ENCODE peak calls at places on chromosomes 7 and 10, in four cellular contexts. R is C1 segment of cervical spinal cord, Z is stomach, A is GDM1. H is an unnamed sample.

GRCh38 chr10:74976565-74976964 is 134.9 kb upstream of the SAMD8 start:
- DNase-seq in A (no peak), R (no peak), Z (no peak), H (no peak)

GRCh38 chr7:22579961-22580360 is 80.0 kb upstream of the STEAP1B start:
- DNase-seq in R (no peak), Z (no peak), A (no peak), H (no peak)

GRCh38 chr7:140607441-140607989 is 33.1 kb downstream of the DENND2A start:
- DNase-seq in Z (no peak), R (peak; percentile 70), A (no peak), H (peak; percentile 89)

GRCh38 chr10:128883126-128884060 is 583.6 kb upstream of the MGMT start:
- DNase-seq in Z (no peak), R (no peak), A (no peak), H (no peak)

GRCh38 chr10:60978287-60979115 is 34.5 kb upstream of the RHOBTB1 start:
- DNase-seq in A (no peak), Z (no peak), R (no peak), H (no peak)

GRCh38 chr10:22690614-22691431 is 23.6 kb downstream of the PIP4K2A start:
- DNase-seq in Z (no peak), A (no peak), R (no peak), H (no peak)

GRCh38 chr7:2106920-2107319 is 125.8 kb downstream of the MAD1L1 start:
- DNase-seq in Z (no peak), A (no peak), R (no peak), H (peak; percentile 50)

GRCh38 chr7:78607099-78607498 is 808.5 kb downstream of the PHTF2 start:
- DNase-seq in Z (no peak), A (no peak), R (no peak), H (no peak)

GRCh38 chr7:136870799-136871487 is 2.5 kb downstream of the CHRM2 start:
- DNase-seq in R (no peak), A (no peak), Z (no peak), H (peak; percentile 52)

GRCh38 chr10:49622426-49623425 is 8.9 kb downstream of the CHAT start:
- DNase-seq in R (no peak), A (no peak), Z (no peak), H (no peak)

GRCh38 chr10:28939352-28940157 is 262.2 kb downstream of the BAMBI start:
- DNase-seq in A (no peak), Z (peak; percentile 34), R (no peak), H (peak; percentile 57)

GRCh38 chr10:86187840-86188239 is 178.8 kb downstream of the GRID1 start:
- DNase-seq in R (no peak), A (no peak), Z (peak; percentile 14), H (no peak)

GRCh38 chr7:142168746-142169145 is 57.2 kb downstream of the MGAM2 start:
- DNase-seq in A (no peak), Z (no peak), R (no peak), H (no peak)

GRCh38 chr7:55170335-55170734 is 151.5 kb downstream of the EGFR start:
- DNase-seq in Z (no peak), A (no peak), R (no peak), H (no peak)

GRCh38 chr10:92965314-92965713 is 95.3 kb upstream of the CYP26C1 start:
- DNase-seq in R (no peak), Z (no peak), A (no peak), H (no peak)

GRCh38 chr10:17835688-17836087 is 26.5 kb downstream of the MRC1 start:
- DNase-seq in R (no peak), Z (no peak), A (no peak), H (no peak)

GRCh38 chr10:36266923-36267322 is 624.8 kb upstream of the FZD8 start:
- DNase-seq in A (no peak), R (no peak), Z (no peak), H (no peak)

GRCh38 chr10:6044060-6044459 is 18.1 kb downstream of the IL2RA start:
- DNase-seq in Z (no peak), A (no peak), R (no peak), H (no peak)

GRCh38 chr7:4825081-4825480 is 36.7 kb downstream of the PAPOLB start:
- DNase-seq in Z (no peak), A (no peak), R (no peak), H (no peak)

GRCh38 chr7:20786049-20786412 is 655 bp downstream of the SP8 start:
- DNase-seq in Z (no peak), R (no peak), A (no peak), H (no peak)

GRCh38 chr7:105352018-105352612 is 36.6 kb downstream of the SRPK2 start:
- DNase-seq in A (peak; percentile 83), R (peak; percentile 46), Z (peak; percentile 53), H (peak; percentile 86)

GRCh38 chr10:124436191-124436638 is 13.6 kb downstream of the NKX1-2 start:
- DNase-seq in Z (no peak), A (no peak), R (no peak), H (no peak)

GRCh38 chr7:98200364-98200763 is 10.9 kb upstream of the BHLHA15 start:
- DNase-seq in R (no peak), Z (no peak), A (no peak), H (no peak)

GRCh38 chr10:23826399-23826798 is 382.5 kb upstream of the KIAA1217 start:
- DNase-seq in A (peak; percentile 1), R (no peak), Z (no peak), H (no peak)

GRCh38 chr7:135673360-135673706 is 11.0 kb downstream of the STMP1 start:
- DNase-seq in R (no peak), Z (no peak), A (no peak), H (no peak)

GRCh38 chr10:32139223-32140073 is 83.2 kb upstream of the KIF5B start:
- DNase-seq in A (peak; percentile 62), Z (peak; percentile 68), R (peak; percentile 16), H (peak; percentile 81)

GRCh38 chr10:102504976-102505300 is 1.2 kb downstream of the SUFU start:
- DNase-seq in Z (no peak), R (no peak), A (no peak), H (no peak)

GRCh38 chr7:42192851-42193456 is 44.1 kb downstream of the GLI3 start:
- DNase-seq in A (no peak), R (no peak), Z (no peak), H (no peak)

GRCh38 chr10:43817368-43817767 is 168.7 kb upstream of the ZNF32 start:
- DNase-seq in Z (no peak), R (no peak), A (no peak), H (no peak)

GRCh38 chr7:80133361-80134104 is 1.1 kb upstream of the GNAI1 start:
- DNase-seq in R (no peak), A (no peak), Z (no peak), H (no peak)

GRCh38 chr7:113444281-113444680 is 325.9 kb upstream of the SMIM30 start:
- DNase-seq in A (no peak), R (no peak), Z (no peak), H (no peak)

GRCh38 chr10:23438547-23439451 is at the start of gene OTUD1:
- DNase-seq in R (peak; percentile 92), Z (peak; percentile 98), A (peak; percentile 90), H (peak; percentile 99)

GRCh38 chr10:71359364-71360046 is 37.2 kb upstream of the CDH23 start:
- DNase-seq in Z (no peak), A (no peak), R (no peak), H (no peak)

GRCh38 chr7:45402480-45403218 is 171.5 kb upstream of the ADCY1 start:
- DNase-seq in R (no peak), A (no peak), Z (no peak), H (no peak)

GRCh38 chr7:158816271-158816670 is 13.0 kb downstream of the ESYT2 start:
- DNase-seq in R (no peak), Z (no peak), A (no peak), H (no peak)

GRCh38 chr7:118072893-118073674 is 110.9 kb upstream of the LSM8 start:
- DNase-seq in Z (no peak), A (no peak), R (no peak), H (no peak)

GRCh38 chr10:49034925-49035324 is 80.4 kb downstream of the VSTM4 start:
- DNase-seq in R (no peak), Z (no peak), A (no peak), H (no peak)

GRCh38 chr10:971613-972012 is 16.6 kb upstream of the GTPBP4 start:
- DNase-seq in Z (peak; percentile 74), A (no peak), R (no peak), H (no peak)